ENCODE peak calls at places on chromosomes 12 and 14, in five cellular contexts. One of them, this sample, is unnamed.
A peak's percentile ranks its signal among the peaks of the same experiment; 100 is the strongest.

GRCh38 chr12:19692091-19692490 is 252.8 kb downstream of the AEBP2 start:
- DNase-seq in neural progenitor cell: no peak
- DNase-seq in tibial artery: no peak
- DNase-seq in fibroblast of lung: no peak
- DNase-seq in tibial nerve: no peak
- DNase-seq in this sample: no peak

GRCh38 chr14:76762617-76763361 is 1.5 kb downstream of the VASH1 start:
- DNase-seq in neural progenitor cell: no peak
- DNase-seq in tibial artery: peak; percentile 30
- DNase-seq in fibroblast of lung: no peak
- DNase-seq in tibial nerve: no peak
- DNase-seq in this sample: peak; percentile 84

GRCh38 chr12:121958521-121959240 is 40.3 kb downstream of the CFAP251 start:
- DNase-seq in neural progenitor cell: peak; percentile 9
- DNase-seq in tibial artery: no peak
- DNase-seq in fibroblast of lung: peak; percentile 55
- DNase-seq in tibial nerve: no peak
- DNase-seq in this sample: no peak

GRCh38 chr14:86072134-86072894 is 542.4 kb downstream of the FLRT2 start:
- DNase-seq in neural progenitor cell: no peak
- DNase-seq in tibial artery: no peak
- DNase-seq in fibroblast of lung: no peak
- DNase-seq in tibial nerve: no peak
- DNase-seq in this sample: no peak

GRCh38 chr12:124709722-124710656 is 142.6 kb upstream of the NCOR2 start:
- DNase-seq in neural progenitor cell: no peak
- DNase-seq in tibial artery: no peak
- DNase-seq in fibroblast of lung: peak; percentile 74
- DNase-seq in tibial nerve: peak; percentile 31
- DNase-seq in this sample: peak; percentile 84

GRCh38 chr12:106687652-106688051 is 86.8 kb upstream of the RIC8B start:
- DNase-seq in neural progenitor cell: no peak
- DNase-seq in tibial artery: no peak
- DNase-seq in fibroblast of lung: no peak
- DNase-seq in tibial nerve: no peak
- DNase-seq in this sample: no peak

GRCh38 chr14:86296173-86296572 is 766.2 kb downstream of the FLRT2 start:
- DNase-seq in neural progenitor cell: no peak
- DNase-seq in tibial artery: no peak
- DNase-seq in fibroblast of lung: peak; percentile 70
- DNase-seq in tibial nerve: no peak
- DNase-seq in this sample: no peak

GRCh38 chr14:75047506-75047905 is 3.8 kb downstream of the MLH3 start:
- DNase-seq in neural progenitor cell: no peak
- DNase-seq in tibial artery: no peak
- DNase-seq in fibroblast of lung: peak; percentile 68
- DNase-seq in tibial nerve: no peak
- DNase-seq in this sample: no peak

GRCh38 chr12:17076335-17076734 is 470.4 kb upstream of the LMO3 start:
- DNase-seq in neural progenitor cell: no peak
- DNase-seq in tibial artery: no peak
- DNase-seq in fibroblast of lung: no peak
- DNase-seq in tibial nerve: no peak
- DNase-seq in this sample: no peak

GRCh38 chr14:47959753-47960152 is 284.3 kb upstream of the MDGA2 start:
- DNase-seq in neural progenitor cell: no peak
- DNase-seq in tibial artery: no peak
- DNase-seq in fibroblast of lung: no peak
- DNase-seq in tibial nerve: no peak
- DNase-seq in this sample: no peak

GRCh38 chr14:92986254-92987147 is 63.6 kb downstream of the CHGA start:
- DNase-seq in neural progenitor cell: no peak
- DNase-seq in tibial artery: peak; percentile 64
- DNase-seq in fibroblast of lung: peak; percentile 24
- DNase-seq in tibial nerve: no peak
- DNase-seq in this sample: peak; percentile 96

GRCh38 chr12:15808250-15808971 is 19.2 kb upstream of the EPS8 start:
- DNase-seq in neural progenitor cell: no peak
- DNase-seq in tibial artery: no peak
- DNase-seq in fibroblast of lung: peak; percentile 78
- DNase-seq in tibial nerve: no peak
- DNase-seq in this sample: peak; percentile 72

GRCh38 chr12:19681007-19681406 is 241.7 kb downstream of the AEBP2 start:
- DNase-seq in neural progenitor cell: no peak
- DNase-seq in tibial artery: no peak
- DNase-seq in fibroblast of lung: no peak
- DNase-seq in tibial nerve: no peak
- DNase-seq in this sample: no peak

GRCh38 chr12:2919249-2919648 is 28.6 kb downstream of the TULP3 start:
- DNase-seq in neural progenitor cell: no peak
- DNase-seq in tibial artery: no peak
- DNase-seq in fibroblast of lung: no peak
- DNase-seq in tibial nerve: no peak
- DNase-seq in this sample: no peak

GRCh38 chr12:9883175-9883574 is 1.9 kb downstream of the KLRF2 start:
- DNase-seq in neural progenitor cell: no peak
- DNase-seq in tibial artery: no peak
- DNase-seq in fibroblast of lung: peak; percentile 13
- DNase-seq in tibial nerve: no peak
- DNase-seq in this sample: no peak

GRCh38 chr14:84042992-84043391 is 1487.0 kb upstream of the FLRT2 start:
- DNase-seq in neural progenitor cell: no peak
- DNase-seq in tibial artery: no peak
- DNase-seq in fibroblast of lung: no peak
- DNase-seq in tibial nerve: no peak
- DNase-seq in this sample: peak; percentile 2

GRCh38 chr12:102479099-102479887 is 1.1 kb downstream of the IGF1 start:
- DNase-seq in neural progenitor cell: peak; percentile 26
- DNase-seq in tibial artery: no peak
- DNase-seq in fibroblast of lung: no peak
- DNase-seq in tibial nerve: no peak
- DNase-seq in this sample: no peak

GRCh38 chr12:12172106-12172511 is 94.7 kb downstream of the LRP6 start:
- DNase-seq in neural progenitor cell: no peak
- DNase-seq in tibial artery: no peak
- DNase-seq in fibroblast of lung: peak; percentile 63
- DNase-seq in tibial nerve: no peak
- DNase-seq in this sample: no peak

GRCh38 chr12:11707535-11707934 is 58.1 kb downstream of the ETV6 start:
- DNase-seq in neural progenitor cell: no peak
- DNase-seq in tibial artery: no peak
- DNase-seq in fibroblast of lung: no peak
- DNase-seq in tibial nerve: no peak
- DNase-seq in this sample: no peak

GRCh38 chr12:78208106-78208505 is 377.4 kb downstream of the NAV3 start:
- DNase-seq in neural progenitor cell: no peak
- DNase-seq in tibial artery: no peak
- DNase-seq in fibroblast of lung: no peak
- DNase-seq in tibial nerve: no peak
- DNase-seq in this sample: no peak

GRCh38 chr12:116090516-116090915 is 187.0 kb downstream of the MED13L start:
- DNase-seq in neural progenitor cell: no peak
- DNase-seq in tibial artery: no peak
- DNase-seq in fibroblast of lung: no peak
- DNase-seq in tibial nerve: no peak
- DNase-seq in this sample: no peak

GRCh38 chr14:55366271-55366670 is 45.4 kb downstream of the ATG14 start:
- DNase-seq in neural progenitor cell: no peak
- DNase-seq in tibial artery: no peak
- DNase-seq in fibroblast of lung: peak; percentile 68
- DNase-seq in tibial nerve: no peak
- DNase-seq in this sample: peak; percentile 84

DNA sequence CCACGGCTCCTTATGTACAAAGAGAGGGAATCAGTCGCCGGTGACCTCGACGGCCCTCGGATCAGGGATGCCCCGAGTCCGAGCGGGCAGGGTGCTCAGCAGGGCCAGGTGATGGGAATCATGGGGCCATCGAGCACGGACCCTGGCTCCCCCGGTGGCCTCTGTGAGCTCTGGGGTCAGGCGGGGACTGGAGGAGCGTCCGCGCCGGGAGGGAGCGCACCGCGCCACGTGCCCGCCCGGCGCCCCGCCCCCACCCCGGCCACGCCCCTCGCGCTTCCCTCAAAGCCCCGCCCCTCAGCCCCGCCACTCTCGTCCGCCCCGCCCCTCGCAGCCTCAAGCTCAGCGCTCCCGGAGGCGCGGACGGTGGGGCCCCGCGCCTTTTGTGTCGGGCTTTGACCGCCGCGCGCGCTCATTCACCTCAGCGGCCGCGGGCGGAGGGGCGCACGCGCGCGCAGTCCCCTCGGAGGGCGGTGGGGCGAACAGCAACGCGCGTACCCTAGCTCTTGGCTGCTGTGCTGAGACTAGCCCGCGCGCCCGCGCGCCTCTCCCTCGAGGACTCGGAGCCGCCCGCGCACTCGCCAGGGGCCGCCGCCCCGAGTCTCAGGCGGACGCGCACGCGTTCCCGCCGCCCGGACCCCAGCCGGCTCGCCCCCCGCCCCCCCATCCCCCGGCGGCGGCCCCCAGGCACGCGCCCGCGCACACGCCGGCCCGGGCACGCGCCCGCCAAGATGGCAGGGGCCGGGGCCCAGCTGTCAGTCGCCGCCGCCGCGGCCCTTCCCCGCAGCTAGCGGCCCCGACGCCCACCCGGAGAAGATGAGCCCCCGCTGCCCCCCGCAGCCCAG is 93.9 kb upstream of the EVL start:
- DNase-seq in neural progenitor cell: peak; percentile 98
- DNase-seq in tibial artery: peak; percentile 69
- DNase-seq in fibroblast of lung: peak; percentile 77
- DNase-seq in tibial nerve: peak; percentile 79
- DNase-seq in this sample: peak; percentile 99
- H3K27ac ChIP-seq in neural progenitor cell: peak overlapping the region; percentile 81
- H3K27ac ChIP-seq in tibial artery: peak overlapping the region; percentile 52
- H3K27ac ChIP-seq in fibroblast of lung: peak overlapping the region; percentile 41
- H3K27ac ChIP-seq in tibial nerve: peak overlapping the region; percentile 79
- H3K27ac ChIP-seq in this sample: no peak overlapping the region

DNA sequence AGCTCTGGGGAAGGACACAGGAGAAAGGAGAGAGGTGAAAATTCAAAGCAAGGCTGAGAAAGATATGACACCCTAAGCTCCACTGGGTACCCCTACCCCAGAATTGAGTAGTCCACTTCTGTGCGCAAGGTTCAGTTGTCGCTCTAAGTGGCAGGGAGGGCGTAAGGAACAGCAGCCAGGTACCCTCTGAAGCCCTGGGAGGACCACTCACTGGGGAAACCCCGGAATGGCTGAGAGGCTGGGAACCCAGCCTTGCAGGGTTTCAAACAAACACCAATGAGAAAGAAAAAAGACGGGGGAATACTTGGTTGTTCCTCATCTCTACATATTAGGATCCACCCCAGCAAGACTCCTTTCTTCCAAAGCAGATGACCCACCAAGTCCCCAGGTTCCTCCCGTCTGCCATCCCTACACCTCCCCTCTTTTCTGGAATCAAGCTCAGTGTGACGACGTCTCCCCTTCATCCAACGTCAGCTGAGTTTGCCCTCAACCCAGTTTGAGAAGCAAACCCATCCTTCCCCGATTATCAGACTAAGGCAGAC is 945 bp downstream of the LMBR1L start:
- DNase-seq in neural progenitor cell: no peak
- DNase-seq in tibial artery: no peak
- DNase-seq in fibroblast of lung: no peak
- DNase-seq in tibial nerve: no peak
- DNase-seq in this sample: peak; percentile 77
- H3K4me1 ChIP-seq in neural progenitor cell: peaks cover 6% of the 10 kb centered on the region
- H3K4me1 ChIP-seq in tibial artery: peaks cover 31% of the 10 kb centered on the region
- H3K4me1 ChIP-seq in fibroblast of lung: peaks cover 5% of the 10 kb centered on the region
- H3K4me1 ChIP-seq in tibial nerve: peaks cover 26% of the 10 kb centered on the region
- H3K4me1 ChIP-seq in this sample: peaks cover 29% of the 10 kb centered on the region

DNA sequence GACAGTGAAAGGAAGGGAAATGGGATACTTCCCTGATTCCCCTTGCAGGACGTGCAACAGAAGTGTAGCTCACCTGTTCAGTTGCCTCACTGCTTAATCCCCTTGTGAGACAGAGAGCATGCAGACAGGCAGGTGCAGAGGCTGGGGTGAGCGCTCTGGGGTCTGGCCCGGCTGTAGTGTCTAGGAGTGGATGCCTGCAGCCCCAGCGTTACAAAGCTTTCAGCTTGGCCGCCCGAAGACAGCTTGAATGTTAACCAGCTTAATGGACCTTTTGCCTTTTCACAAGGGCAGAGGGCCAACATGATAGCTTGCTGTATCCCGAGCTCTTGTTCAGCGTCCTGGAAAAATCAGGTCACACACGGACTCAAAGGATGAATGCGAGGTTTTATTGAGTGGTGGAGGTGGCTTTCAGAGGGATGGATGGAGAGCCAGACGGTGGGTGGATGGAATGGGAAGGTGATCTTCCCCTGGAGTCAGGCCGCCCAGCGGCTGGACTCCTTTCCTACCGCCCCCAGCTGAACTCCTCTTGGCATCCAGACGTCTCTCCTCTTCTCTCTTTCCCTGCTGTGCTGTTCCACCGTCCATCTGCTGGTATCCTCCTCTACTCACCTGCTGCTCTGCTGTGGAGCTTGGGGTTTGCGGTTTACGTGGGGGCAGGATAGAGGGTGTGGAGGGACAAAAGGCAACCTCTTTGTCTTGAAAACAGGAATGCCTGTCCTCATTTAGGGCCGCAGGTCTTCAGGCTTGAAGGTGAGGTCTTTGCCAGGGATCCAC is 86.2 kb upstream of the RESF1 start:
- DNase-seq in neural progenitor cell: no peak
- DNase-seq in tibial artery: no peak
- DNase-seq in fibroblast of lung: no peak
- DNase-seq in tibial nerve: no peak
- DNase-seq in this sample: no peak
- H3K9me3 ChIP-seq in neural progenitor cell: no peaks in the 10 kb centered on the region
- H3K9me3 ChIP-seq in tibial artery: no peaks in the 10 kb centered on the region
- H3K9me3 ChIP-seq in fibroblast of lung: no peaks in the 10 kb centered on the region
- H3K9me3 ChIP-seq in tibial nerve: no peaks in the 10 kb centered on the region
- H3K9me3 ChIP-seq in this sample: no peaks in the 10 kb centered on the region

GRCh38 chr12:27549231-27549800 is 25.3 kb downstream of the PPFIBP1 start:
- DNase-seq in neural progenitor cell: no peak
- DNase-seq in tibial artery: no peak
- DNase-seq in fibroblast of lung: peak; percentile 84
- DNase-seq in tibial nerve: no peak
- DNase-seq in this sample: no peak

GRCh38 chr12:27552235-27552634 is 28.2 kb downstream of the PPFIBP1 start:
- DNase-seq in neural progenitor cell: no peak
- DNase-seq in tibial artery: no peak
- DNase-seq in fibroblast of lung: no peak
- DNase-seq in tibial nerve: no peak
- DNase-seq in this sample: no peak

GRCh38 chr12:27549801-27550652 is 26.0 kb downstream of the PPFIBP1 start:
- DNase-seq in neural progenitor cell: no peak
- DNase-seq in tibial artery: peak; percentile 91
- DNase-seq in fibroblast of lung: peak; percentile 99
- DNase-seq in tibial nerve: peak; percentile 93
- DNase-seq in this sample: no peak

GRCh38 chr12:27551172-27551840 is 27.3 kb downstream of the PPFIBP1 start:
- DNase-seq in neural progenitor cell: no peak
- DNase-seq in tibial artery: peak; percentile 39
- DNase-seq in fibroblast of lung: peak; percentile 42
- DNase-seq in tibial nerve: no peak
- DNase-seq in this sample: no peak

DNA sequence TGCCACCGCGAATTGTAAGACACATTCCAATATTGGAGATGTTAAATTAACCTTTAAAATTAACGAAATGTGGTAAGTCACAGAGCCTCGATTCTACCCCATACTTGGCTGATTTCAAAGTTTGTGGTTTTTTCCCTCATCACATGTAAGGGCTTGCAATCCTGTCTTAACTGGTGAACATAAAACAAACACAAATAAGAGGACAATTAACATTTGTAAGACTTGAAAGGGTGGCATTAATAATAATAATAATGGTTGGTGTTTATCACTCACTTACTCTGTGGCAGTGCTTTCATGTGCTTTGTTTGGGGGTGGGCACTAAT is 26.6 kb downstream of the PPFIBP1 start:
- DNase-seq in neural progenitor cell: no peak
- DNase-seq in tibial artery: no peak
- DNase-seq in fibroblast of lung: peak; percentile 48
- DNase-seq in tibial nerve: no peak
- DNase-seq in this sample: no peak
- H3K27ac ChIP-seq in neural progenitor cell: no peak overlapping the region
- H3K27ac ChIP-seq in tibial artery: peak overlapping the region; percentile 64
- H3K27ac ChIP-seq in fibroblast of lung: peak overlapping the region; percentile 91
- H3K27ac ChIP-seq in tibial nerve: peak overlapping the region; percentile 91
- H3K27ac ChIP-seq in this sample: peak overlapping the region; percentile 96